ENCODE peak calls at places on chromosomes 1 and 21, in six cellular contexts. One of them, this sample, is unnamed.
A peak's percentile ranks its signal among the peaks of the same experiment; 100 is the strongest.

GRCh38 chr21:34693192-34693810 is 24.5 kb downstream of the CLIC6 start:
- DNase-seq in tibial artery: no peak
- DNase-seq in foreskin fibroblast: peak; percentile 44
- DNase-seq in IMR-90: peak; percentile 74
- DNase-seq in cardiac fibroblast: peak; percentile 83
- DNase-seq in ovary: no peak
- DNase-seq in this sample: peak; percentile 55

GRCh38 chr1:4519954-4520353 is 134.5 kb upstream of the AJAP1 start:
- DNase-seq in tibial artery: no peak
- DNase-seq in foreskin fibroblast: no peak
- DNase-seq in IMR-90: no peak
- DNase-seq in cardiac fibroblast: no peak
- DNase-seq in ovary: no peak
- DNase-seq in this sample: no peak

GRCh38 chr1:47559944-47560695 is 122.3 kb downstream of the FOXD2 start:
- DNase-seq in tibial artery: no peak
- DNase-seq in foreskin fibroblast: no peak
- DNase-seq in IMR-90: no peak
- DNase-seq in cardiac fibroblast: no peak
- DNase-seq in ovary: no peak
- DNase-seq in this sample: no peak

GRCh38 chr1:53862507-53862906 is 24.4 kb upstream of the NDC1 start:
- DNase-seq in tibial artery: no peak
- DNase-seq in foreskin fibroblast: no peak
- DNase-seq in IMR-90: no peak
- DNase-seq in cardiac fibroblast: no peak
- DNase-seq in ovary: no peak
- DNase-seq in this sample: no peak

GRCh38 chr21:44628707-44629391 is 2.0 kb downstream of the KRTAP10-9 start:
- DNase-seq in tibial artery: no peak
- DNase-seq in foreskin fibroblast: no peak
- DNase-seq in IMR-90: no peak
- DNase-seq in cardiac fibroblast: no peak
- DNase-seq in ovary: no peak
- DNase-seq in this sample: no peak

GRCh38 chr1:111227875-111228747 is 598 bp downstream of the CHI3L2 start:
- DNase-seq in tibial artery: peak; percentile 66
- DNase-seq in foreskin fibroblast: peak; percentile 83
- DNase-seq in IMR-90: peak; percentile 93
- DNase-seq in cardiac fibroblast: peak; percentile 91
- DNase-seq in ovary: no peak
- DNase-seq in this sample: peak; percentile 94

GRCh38 chr21:44199448-44199847 is 41.3 kb downstream of the ICOSLG start:
- DNase-seq in tibial artery: no peak
- DNase-seq in foreskin fibroblast: no peak
- DNase-seq in IMR-90: no peak
- DNase-seq in cardiac fibroblast: no peak
- DNase-seq in ovary: no peak
- DNase-seq in this sample: no peak

GRCh38 chr1:41476807-41477361 is 7.6 kb downstream of the EDN2 start:
- DNase-seq in tibial artery: no peak
- DNase-seq in foreskin fibroblast: no peak
- DNase-seq in IMR-90: no peak
- DNase-seq in cardiac fibroblast: peak; percentile 56
- DNase-seq in ovary: no peak
- DNase-seq in this sample: peak; percentile 49

GRCh38 chr1:229130028-229130668 is 140.8 kb upstream of the RAB4A start:
- DNase-seq in tibial artery: no peak
- DNase-seq in foreskin fibroblast: no peak
- DNase-seq in IMR-90: no peak
- DNase-seq in cardiac fibroblast: no peak
- DNase-seq in ovary: no peak
- DNase-seq in this sample: no peak

GRCh38 chr1:54329337-54329954 is 76.7 kb downstream of the SSBP3 start:
- DNase-seq in tibial artery: no peak
- DNase-seq in foreskin fibroblast: no peak
- DNase-seq in IMR-90: no peak
- DNase-seq in cardiac fibroblast: no peak
- DNase-seq in ovary: no peak
- DNase-seq in this sample: no peak

GRCh38 chr1:163744488-163744887 is 422.7 kb downstream of the NUF2 start:
- DNase-seq in tibial artery: no peak
- DNase-seq in foreskin fibroblast: no peak
- DNase-seq in IMR-90: no peak
- DNase-seq in cardiac fibroblast: no peak
- DNase-seq in ovary: no peak
- DNase-seq in this sample: no peak

GRCh38 chr1:218571515-218571914 is 226.4 kb downstream of the TGFB2 start:
- DNase-seq in tibial artery: no peak
- DNase-seq in foreskin fibroblast: no peak
- DNase-seq in IMR-90: no peak
- DNase-seq in cardiac fibroblast: no peak
- DNase-seq in ovary: no peak
- DNase-seq in this sample: no peak

GRCh38 chr21:26900980-26901379 is 55.8 kb upstream of the ADAMTS1 start:
- DNase-seq in tibial artery: no peak
- DNase-seq in foreskin fibroblast: no peak
- DNase-seq in IMR-90: no peak
- DNase-seq in cardiac fibroblast: no peak
- DNase-seq in ovary: no peak
- DNase-seq in this sample: no peak

GRCh38 chr1:54610601-54611580 is 12.4 kb downstream of the FAM151A start:
- DNase-seq in tibial artery: no peak
- DNase-seq in foreskin fibroblast: no peak
- DNase-seq in IMR-90: no peak
- DNase-seq in cardiac fibroblast: no peak
- DNase-seq in ovary: no peak
- DNase-seq in this sample: peak; percentile 40

GRCh38 chr1:61104213-61104612 is 21.9 kb downstream of the NFIA start:
- DNase-seq in tibial artery: no peak
- DNase-seq in foreskin fibroblast: no peak
- DNase-seq in IMR-90: no peak
- DNase-seq in cardiac fibroblast: no peak
- DNase-seq in ovary: no peak
- DNase-seq in this sample: no peak

GRCh38 chr1:61142726-61143500 is 60.6 kb downstream of the NFIA start:
- DNase-seq in tibial artery: no peak
- DNase-seq in foreskin fibroblast: peak; percentile 54
- DNase-seq in IMR-90: no peak
- DNase-seq in cardiac fibroblast: no peak
- DNase-seq in ovary: no peak
- DNase-seq in this sample: no peak

GRCh38 chr1:173666646-173667045 is 3.0 kb downstream of the ANKRD45 start:
- DNase-seq in tibial artery: no peak
- DNase-seq in foreskin fibroblast: peak; percentile 67
- DNase-seq in IMR-90: peak; percentile 50
- DNase-seq in cardiac fibroblast: peak; percentile 50
- DNase-seq in ovary: no peak
- DNase-seq in this sample: no peak

GRCh38 chr1:51341876-51342496 is 11.6 kb upstream of the TTC39A start:
- DNase-seq in tibial artery: no peak
- DNase-seq in foreskin fibroblast: no peak
- DNase-seq in IMR-90: no peak
- DNase-seq in cardiac fibroblast: no peak
- DNase-seq in ovary: no peak
- DNase-seq in this sample: no peak

GRCh38 chr1:155130272-155131006 is 2.8 kb downstream of the EFNA1 start:
- DNase-seq in tibial artery: no peak
- DNase-seq in foreskin fibroblast: no peak
- DNase-seq in IMR-90: no peak
- DNase-seq in cardiac fibroblast: no peak
- DNase-seq in ovary: no peak
- DNase-seq in this sample: no peak

GRCh38 chr1:44212355-44213221 is 683 bp upstream of the DMAP1 start:
- DNase-seq in tibial artery: no peak
- DNase-seq in foreskin fibroblast: no peak
- DNase-seq in IMR-90: no peak
- DNase-seq in cardiac fibroblast: no peak
- DNase-seq in ovary: no peak
- DNase-seq in this sample: no peak

GRCh38 chr1:216057080-216057479 is 366.2 kb downstream of the USH2A start:
- DNase-seq in tibial artery: no peak
- DNase-seq in foreskin fibroblast: no peak
- DNase-seq in IMR-90: peak; percentile 10
- DNase-seq in cardiac fibroblast: no peak
- DNase-seq in ovary: no peak
- DNase-seq in this sample: no peak

GRCh38 chr1:145879775-145880174 is 5.9 kb downstream of the ANKRD35 start:
- DNase-seq in tibial artery: peak; percentile 11
- DNase-seq in foreskin fibroblast: no peak
- DNase-seq in IMR-90: no peak
- DNase-seq in cardiac fibroblast: no peak
- DNase-seq in ovary: no peak
- DNase-seq in this sample: no peak

GRCh38 chr1:160284220-160284781 is 632 bp downstream of the PEX19 start:
- DNase-seq in tibial artery: no peak
- DNase-seq in foreskin fibroblast: peak; percentile 89
- DNase-seq in IMR-90: peak; percentile 76
- DNase-seq in cardiac fibroblast: peak; percentile 80
- DNase-seq in ovary: no peak
- DNase-seq in this sample: peak; percentile 58

DNA sequence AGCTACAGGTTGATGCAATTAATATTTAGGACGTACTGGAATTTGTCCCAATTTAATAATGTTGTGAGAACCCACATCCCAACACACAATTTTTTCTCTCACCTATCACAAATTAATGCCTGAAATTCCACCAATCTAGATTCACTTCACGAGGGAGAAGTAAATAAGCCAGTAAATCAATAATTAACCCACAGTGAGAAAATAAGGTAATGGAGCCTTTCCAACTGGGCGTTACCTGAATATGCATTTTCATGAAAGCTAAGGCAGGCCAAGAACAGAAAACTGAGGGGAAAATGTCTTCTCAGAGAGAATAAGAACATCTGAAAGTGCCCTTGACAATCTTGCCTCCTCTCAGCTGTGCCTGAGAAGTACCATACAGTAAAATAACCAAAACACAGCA is 240.8 kb upstream of the NR5A2 start:
- DNase-seq in tibial artery: no peak
- DNase-seq in foreskin fibroblast: no peak
- DNase-seq in IMR-90: no peak
- DNase-seq in cardiac fibroblast: no peak
- DNase-seq in ovary: no peak
- DNase-seq in this sample: no peak
- TF ChIP-seq CTCF in tibial artery: no peak
- TF ChIP-seq CTCF in foreskin fibroblast: no peak
- TF ChIP-seq CTCF in IMR-90: no peak
- TF ChIP-seq CTCF in cardiac fibroblast: no peak
- TF ChIP-seq CTCF in ovary: no peak
- TF ChIP-seq CTCF in this sample: no peak

GRCh38 chr1:23421343-23421742 is 3.2 kb downstream of the TCEA3 start:
- DNase-seq in tibial artery: no peak
- DNase-seq in foreskin fibroblast: no peak
- DNase-seq in IMR-90: no peak
- DNase-seq in cardiac fibroblast: no peak
- DNase-seq in ovary: no peak
- DNase-seq in this sample: no peak

GRCh38 chr1:23420778-23421177 is 3.8 kb downstream of the TCEA3 start:
- DNase-seq in tibial artery: no peak
- DNase-seq in foreskin fibroblast: no peak
- DNase-seq in IMR-90: no peak
- DNase-seq in cardiac fibroblast: no peak
- DNase-seq in ovary: no peak
- DNase-seq in this sample: no peak

GRCh38 chr1:23422955-23423354 is 1.6 kb downstream of the TCEA3 start:
- DNase-seq in tibial artery: no peak
- DNase-seq in foreskin fibroblast: no peak
- DNase-seq in IMR-90: no peak
- DNase-seq in cardiac fibroblast: no peak
- DNase-seq in ovary: no peak
- DNase-seq in this sample: no peak

GRCh38 chr1:23422313-23422877 is 2.2 kb downstream of the TCEA3 start:
- DNase-seq in tibial artery: peak; percentile 87
- DNase-seq in foreskin fibroblast: peak; percentile 73
- DNase-seq in IMR-90: peak; percentile 82
- DNase-seq in cardiac fibroblast: peak; percentile 68
- DNase-seq in ovary: peak; percentile 83
- DNase-seq in this sample: peak; percentile 73

GRCh38 chr1:23421752-23422312 is 2.7 kb downstream of the TCEA3 start:
- DNase-seq in tibial artery: no peak
- DNase-seq in foreskin fibroblast: peak; percentile 65
- DNase-seq in IMR-90: peak; percentile 90
- DNase-seq in cardiac fibroblast: peak; percentile 74
- DNase-seq in ovary: no peak
- DNase-seq in this sample: peak; percentile 32
- H3K4me3 ChIP-seq in tibial artery: peak overlapping the region; percentile 65
- H3K4me3 ChIP-seq in foreskin fibroblast: peak overlapping the region; percentile 4
- H3K4me3 ChIP-seq in IMR-90: no peak overlapping the region
- H3K4me3 ChIP-seq in cardiac fibroblast: no peak overlapping the region
- H3K4me3 ChIP-seq in ovary: no peak overlapping the region
- H3K4me3 ChIP-seq in this sample: no peak overlapping the region

GRCh38 chr1:247433922-247434476 is 18.0 kb downstream of the NLRP3 start:
- DNase-seq in tibial artery: no peak
- DNase-seq in foreskin fibroblast: no peak
- DNase-seq in IMR-90: no peak
- DNase-seq in cardiac fibroblast: no peak
- DNase-seq in ovary: no peak
- DNase-seq in this sample: no peak

GRCh38 chr1:247429526-247429925 is 13.6 kb downstream of the NLRP3 start:
- DNase-seq in tibial artery: no peak
- DNase-seq in foreskin fibroblast: no peak
- DNase-seq in IMR-90: no peak
- DNase-seq in cardiac fibroblast: no peak
- DNase-seq in ovary: no peak
- DNase-seq in this sample: no peak

GRCh38 chr1:247430430-247430829 is 14.5 kb downstream of the NLRP3 start:
- DNase-seq in tibial artery: no peak
- DNase-seq in foreskin fibroblast: no peak
- DNase-seq in IMR-90: no peak
- DNase-seq in cardiac fibroblast: no peak
- DNase-seq in ovary: no peak
- DNase-seq in this sample: no peak

GRCh38 chr1:247435026-247435770 is 19.2 kb downstream of the NLRP3 start:
- DNase-seq in tibial artery: no peak
- DNase-seq in foreskin fibroblast: no peak
- DNase-seq in IMR-90: no peak
- DNase-seq in cardiac fibroblast: no peak
- DNase-seq in ovary: no peak
- DNase-seq in this sample: no peak

DNA sequence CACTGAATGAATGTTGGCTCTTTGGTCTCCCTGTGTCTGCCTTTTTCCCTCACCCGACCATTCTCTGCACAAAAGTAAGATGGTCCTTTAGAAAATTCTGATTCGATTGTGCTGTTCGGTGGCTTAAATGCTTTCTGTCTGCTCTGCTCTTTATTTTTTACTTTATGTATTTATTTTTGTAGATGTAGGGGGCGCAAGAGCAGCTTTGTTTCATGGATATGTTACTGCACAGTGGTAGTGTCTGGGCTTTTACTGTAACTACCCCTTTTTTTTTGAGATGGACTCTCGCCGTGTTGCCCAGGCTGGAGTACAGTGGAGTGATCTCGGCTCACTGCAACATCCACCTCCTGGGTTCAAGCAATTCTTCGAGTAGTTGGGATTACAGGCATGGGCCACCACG is 15.7 kb downstream of the NLRP3 start:
- DNase-seq in tibial artery: no peak
- DNase-seq in foreskin fibroblast: no peak
- DNase-seq in IMR-90: no peak
- DNase-seq in cardiac fibroblast: no peak
- DNase-seq in ovary: no peak
- DNase-seq in this sample: no peak
- TF ChIP-seq CTCF in tibial artery: no peak
- TF ChIP-seq CTCF in foreskin fibroblast: no peak
- TF ChIP-seq CTCF in IMR-90: no peak
- TF ChIP-seq CTCF in cardiac fibroblast: no peak
- TF ChIP-seq CTCF in ovary: no peak
- TF ChIP-seq CTCF in this sample: no peak

GRCh38 chr1:206716519-206717236 is 32.0 kb downstream of the MAPKAPK2 start:
- DNase-seq in tibial artery: no peak
- DNase-seq in foreskin fibroblast: no peak
- DNase-seq in IMR-90: peak; percentile 53
- DNase-seq in cardiac fibroblast: no peak
- DNase-seq in ovary: no peak
- DNase-seq in this sample: no peak
- H3K4me3 ChIP-seq in tibial artery: no peak overlapping the region
- H3K4me3 ChIP-seq in foreskin fibroblast: no peak overlapping the region
- H3K4me3 ChIP-seq in IMR-90: no peak overlapping the region
- H3K4me3 ChIP-seq in cardiac fibroblast: no peak overlapping the region
- H3K4me3 ChIP-seq in ovary: no peak overlapping the region
- H3K4me3 ChIP-seq in this sample: no peak overlapping the region